ENCODE peak calls at places on chromosome 2, in four cellular contexts. One of them, this sample, is unnamed.

GRCh38 chr2:219124379-219125110 is 36.1 kb downstream of the NHEJ1 start:
- DNase-seq in IMR-90: peak; percentile 64
- DNase-seq in mesenchymal stem cell: peak; percentile 19
- DNase-seq in neuronal stem cell: no peak
- DNase-seq in this sample: peak; percentile 9

GRCh38 chr2:217184242-217184641 is 324.4 kb upstream of the TNP1 start:
- DNase-seq in neuronal stem cell: no peak
- DNase-seq in IMR-90: peak; percentile 62
- DNase-seq in mesenchymal stem cell: no peak
- DNase-seq in this sample: no peak

GRCh38 chr2:43212931-43213330 is 13.5 kb downstream of the ZFP36L2 start:
- DNase-seq in IMR-90: no peak
- DNase-seq in neuronal stem cell: no peak
- DNase-seq in mesenchymal stem cell: no peak
- DNase-seq in this sample: no peak

GRCh38 chr2:174780191-174780590 is 15.9 kb upstream of the CHRNA1 start:
- DNase-seq in neuronal stem cell: no peak
- DNase-seq in mesenchymal stem cell: no peak
- DNase-seq in IMR-90: peak; percentile 25
- DNase-seq in this sample: peak; percentile 79

GRCh38 chr2:232324778-232325177 is 53.8 kb upstream of the ALPP start:
- DNase-seq in IMR-90: no peak
- DNase-seq in mesenchymal stem cell: no peak
- DNase-seq in neuronal stem cell: no peak
- DNase-seq in this sample: no peak

GRCh38 chr2:47321411-47322031 is 81.4 kb upstream of the MSH2 start:
- DNase-seq in IMR-90: peak; percentile 62
- DNase-seq in neuronal stem cell: no peak
- DNase-seq in mesenchymal stem cell: peak; percentile 28
- DNase-seq in this sample: no peak

GRCh38 chr2:13996527-13996926 is 636.0 kb upstream of the LRATD1 start:
- DNase-seq in neuronal stem cell: no peak
- DNase-seq in mesenchymal stem cell: no peak
- DNase-seq in IMR-90: no peak
- DNase-seq in this sample: no peak

GRCh38 chr2:26327291-26328272 is 18.4 kb upstream of the SELENOI start:
- DNase-seq in neuronal stem cell: no peak
- DNase-seq in mesenchymal stem cell: peak; percentile 51
- DNase-seq in IMR-90: peak; percentile 75
- DNase-seq in this sample: no peak

GRCh38 chr2:234821946-234822470 is 129.8 kb upstream of the SH3BP4 start:
- DNase-seq in IMR-90: peak; percentile 38
- DNase-seq in neuronal stem cell: no peak
- DNase-seq in mesenchymal stem cell: no peak
- DNase-seq in this sample: no peak

GRCh38 chr2:105881286-105882136 is 136.8 kb downstream of the NCK2 start:
- DNase-seq in neuronal stem cell: no peak
- DNase-seq in mesenchymal stem cell: no peak
- DNase-seq in IMR-90: no peak
- DNase-seq in this sample: no peak

GRCh38 chr2:241842620-241843211 is 16.0 kb downstream of the PDCD1 start:
- DNase-seq in neuronal stem cell: no peak
- DNase-seq in mesenchymal stem cell: peak; percentile 26
- DNase-seq in IMR-90: no peak
- DNase-seq in this sample: no peak

GRCh38 chr2:96359310-96359709 is 23.7 kb downstream of the NCAPH start:
- DNase-seq in mesenchymal stem cell: no peak
- DNase-seq in IMR-90: no peak
- DNase-seq in neuronal stem cell: no peak
- DNase-seq in this sample: no peak

GRCh38 chr2:117771969-117772630 is 42.4 kb upstream of the DDX18 start:
- DNase-seq in mesenchymal stem cell: peak; percentile 56
- DNase-seq in IMR-90: peak; percentile 38
- DNase-seq in neuronal stem cell: no peak
- DNase-seq in this sample: peak; percentile 30

GRCh38 chr2:203870481-203870880 is 2.9 kb downstream of the CTLA4 start:
- DNase-seq in mesenchymal stem cell: no peak
- DNase-seq in IMR-90: no peak
- DNase-seq in neuronal stem cell: no peak
- DNase-seq in this sample: no peak

GRCh38 chr2:45614330-45614729 is 3.3 kb upstream of the SRBD1 start:
- DNase-seq in neuronal stem cell: no peak
- DNase-seq in mesenchymal stem cell: no peak
- DNase-seq in IMR-90: no peak
- DNase-seq in this sample: no peak

GRCh38 chr2:177693658-177694334 is 301.2 kb downstream of the AGPS start:
- DNase-seq in neuronal stem cell: no peak
- DNase-seq in IMR-90: no peak
- DNase-seq in mesenchymal stem cell: no peak
- DNase-seq in this sample: no peak

GRCh38 chr2:42585779-42586178 is 17.3 kb downstream of the MTA3 start:
- DNase-seq in mesenchymal stem cell: no peak
- DNase-seq in IMR-90: no peak
- DNase-seq in neuronal stem cell: no peak
- DNase-seq in this sample: no peak

GRCh38 chr2:128638311-128638710 is 319.6 kb upstream of the HS6ST1 start:
- DNase-seq in mesenchymal stem cell: no peak
- DNase-seq in IMR-90: no peak
- DNase-seq in neuronal stem cell: no peak
- DNase-seq in this sample: no peak

GRCh38 chr2:68238955-68239822 is 13.1 kb downstream of the PPP3R1 start:
- DNase-seq in neuronal stem cell: no peak
- DNase-seq in IMR-90: peak; percentile 49
- DNase-seq in mesenchymal stem cell: peak; percentile 78
- DNase-seq in this sample: no peak

GRCh38 chr2:12718662-12719399 is 2.1 kb downstream of the TRIB2 start:
- DNase-seq in IMR-90: no peak
- DNase-seq in mesenchymal stem cell: peak; percentile 46
- DNase-seq in neuronal stem cell: peak; percentile 64
- DNase-seq in this sample: peak; percentile 78
- H3K4ac ChIP-seq in IMR-90: peak overlapping the region; percentile 89
- H3K4ac ChIP-seq in mesenchymal stem cell: peak overlapping the region; percentile 84
- H3K4ac ChIP-seq in neuronal stem cell: no peak overlapping the region
- H3K4ac ChIP-seq in this sample: no peak overlapping the region

DNA sequence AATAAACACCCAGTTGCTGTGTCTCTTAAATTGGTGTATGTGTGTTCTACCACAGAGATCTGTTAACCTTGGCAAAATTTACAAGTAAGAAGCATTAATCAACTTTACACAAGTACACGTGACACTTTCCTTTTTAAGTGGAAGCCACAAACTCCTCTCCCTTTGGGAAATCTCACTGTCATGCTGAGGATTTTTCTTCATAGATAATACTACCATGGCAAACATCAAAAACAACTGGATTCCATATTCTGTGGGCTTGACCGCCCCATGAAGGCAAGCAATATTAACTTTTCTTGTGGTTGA is 79.7 kb downstream of the SLC8A1 start:
- DNase-seq in neuronal stem cell: no peak
- DNase-seq in mesenchymal stem cell: peak; percentile 54
- DNase-seq in IMR-90: peak; percentile 28
- DNase-seq in this sample: no peak
- H3K4me3 ChIP-seq in neuronal stem cell: no peak overlapping the region
- H3K4me3 ChIP-seq in mesenchymal stem cell: no peak overlapping the region
- H3K4me3 ChIP-seq in IMR-90: no peak overlapping the region
- H3K4me3 ChIP-seq in this sample: no peak overlapping the region

DNA sequence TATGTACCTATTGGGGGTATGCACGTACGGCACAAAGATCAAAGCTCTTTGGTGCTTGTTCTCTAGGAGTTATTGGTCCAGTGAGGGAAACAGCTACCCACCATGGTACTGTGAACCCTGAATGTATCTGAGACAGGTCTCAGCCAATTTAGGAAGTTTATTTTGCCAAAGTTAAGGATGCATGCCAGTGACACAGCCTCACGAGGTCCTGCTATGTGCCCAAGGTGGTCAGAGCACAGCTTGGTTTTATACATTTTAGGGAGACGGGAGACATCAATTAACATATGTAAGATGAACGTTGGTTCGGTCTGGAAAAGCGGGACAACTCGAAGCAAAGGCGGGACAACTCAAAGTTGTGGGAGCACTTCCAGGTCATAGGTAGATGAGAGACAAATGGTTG is 75.8 kb downstream of the SOWAHC start:
- DNase-seq in IMR-90: no peak
- DNase-seq in mesenchymal stem cell: no peak
- DNase-seq in neuronal stem cell: no peak
- DNase-seq in this sample: no peak
- H3K4ac ChIP-seq in IMR-90: no peak overlapping the region
- H3K4ac ChIP-seq in mesenchymal stem cell: no peak overlapping the region
- H3K4ac ChIP-seq in neuronal stem cell: no peak overlapping the region
- H3K4ac ChIP-seq in this sample: peak overlapping the region; percentile 65

DNA sequence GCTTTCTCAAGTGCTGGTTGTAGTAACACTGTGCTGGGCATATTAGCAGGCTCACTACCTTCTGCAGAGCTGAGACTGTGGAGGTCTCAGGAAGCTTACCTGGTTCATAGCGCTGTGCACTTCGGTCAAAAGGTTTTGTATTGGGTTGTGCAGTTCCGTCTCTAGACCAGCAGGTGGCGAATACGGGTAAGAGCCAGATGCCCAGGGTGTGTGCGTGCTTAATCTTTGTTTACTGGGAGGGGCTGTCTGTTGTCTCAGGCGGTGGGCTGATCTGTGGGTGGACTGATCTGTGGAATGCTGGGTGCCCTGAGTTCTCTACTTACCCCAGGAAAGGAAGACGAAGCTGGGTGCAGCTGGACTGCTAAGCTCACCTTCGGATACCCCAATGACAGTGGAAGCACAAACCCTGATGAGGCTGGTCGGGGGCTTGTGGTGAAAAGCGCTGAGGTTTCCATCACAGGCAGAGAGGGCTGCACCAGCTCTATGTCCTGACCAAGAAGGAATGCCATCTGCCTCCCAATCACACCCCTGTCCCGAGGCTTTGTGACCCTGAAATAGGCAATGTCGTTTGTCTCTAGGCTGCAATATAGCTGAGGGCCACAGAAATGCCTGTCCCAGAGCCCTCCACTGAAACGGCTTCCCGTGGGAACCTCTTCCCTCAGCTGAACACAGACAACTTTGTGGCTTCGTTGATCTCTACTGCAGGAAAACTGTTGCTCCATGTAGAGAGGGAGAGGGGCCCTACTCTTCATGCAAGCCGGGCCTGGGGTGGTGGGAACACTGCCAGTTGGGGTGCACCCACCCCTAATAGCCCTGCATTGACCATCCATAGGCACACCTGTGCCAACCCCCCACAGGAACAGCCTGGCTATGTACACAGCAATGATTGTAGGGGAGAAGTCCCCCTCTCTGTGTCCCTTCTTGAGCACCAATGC is 45.9 kb upstream of the FAM117B start:
- DNase-seq in IMR-90: peak; percentile 62
- DNase-seq in neuronal stem cell: peak; percentile 76
- DNase-seq in mesenchymal stem cell: peak; percentile 81
- DNase-seq in this sample: peak; percentile 91
- H3K4me3 ChIP-seq in IMR-90: no peak overlapping the region
- H3K4me3 ChIP-seq in neuronal stem cell: no peak overlapping the region
- H3K4me3 ChIP-seq in mesenchymal stem cell: no peak overlapping the region
- H3K4me3 ChIP-seq in this sample: no peak overlapping the region

GRCh38 chr2:28765316-28765715 is 13.7 kb downstream of the PPP1CB start:
- DNase-seq in IMR-90: peak; percentile 9
- DNase-seq in neuronal stem cell: no peak
- DNase-seq in mesenchymal stem cell: no peak
- DNase-seq in this sample: no peak
- H3K4ac ChIP-seq in IMR-90: no peak overlapping the region
- H3K4ac ChIP-seq in neuronal stem cell: no peak overlapping the region
- H3K4ac ChIP-seq in mesenchymal stem cell: no peak overlapping the region
- H3K4ac ChIP-seq in this sample: no peak overlapping the region

GRCh38 chr2:6343076-6343475 is 522.6 kb downstream of the CMPK2 start:
- DNase-seq in neuronal stem cell: no peak
- DNase-seq in IMR-90: no peak
- DNase-seq in mesenchymal stem cell: no peak
- DNase-seq in this sample: no peak

GRCh38 chr2:6337123-6337830 is 528.4 kb downstream of the CMPK2 start:
- DNase-seq in IMR-90: no peak
- DNase-seq in neuronal stem cell: no peak
- DNase-seq in mesenchymal stem cell: no peak
- DNase-seq in this sample: no peak

GRCh38 chr2:6341730-6342129 is 524.0 kb downstream of the CMPK2 start:
- DNase-seq in mesenchymal stem cell: no peak
- DNase-seq in neuronal stem cell: no peak
- DNase-seq in IMR-90: no peak
- DNase-seq in this sample: no peak

DNA sequence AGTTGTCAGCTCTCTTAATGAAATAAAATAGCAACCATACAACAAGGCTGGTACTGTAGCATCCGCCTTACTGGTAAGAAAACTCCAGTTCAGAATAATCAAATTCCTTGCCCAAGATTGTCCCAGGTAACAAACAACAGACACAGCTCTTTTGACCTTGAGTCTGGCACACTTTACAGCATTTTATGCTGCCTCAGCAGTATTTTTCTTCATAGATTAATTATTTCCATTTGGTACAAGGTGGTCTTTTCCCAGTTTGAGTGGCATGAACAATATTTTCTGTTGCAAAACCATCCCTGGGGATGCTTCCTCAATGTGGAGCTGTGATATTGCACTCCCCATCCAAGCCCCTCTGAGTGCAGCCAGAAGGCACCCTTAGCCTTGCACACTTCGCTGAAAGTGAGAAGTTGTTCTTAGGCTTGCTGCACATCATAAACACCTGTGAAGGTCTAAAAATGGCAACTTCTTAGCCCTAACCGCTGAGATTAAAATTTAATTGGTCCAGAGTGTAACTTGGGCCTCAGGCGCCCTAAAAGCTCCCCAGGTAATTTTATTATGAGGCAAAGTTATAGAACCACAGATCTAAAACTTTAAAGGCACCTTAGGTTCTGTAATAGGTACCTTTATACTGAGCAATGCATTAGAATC is 523.3 kb downstream of the CMPK2 start:
- DNase-seq in IMR-90: no peak
- DNase-seq in neuronal stem cell: no peak
- DNase-seq in mesenchymal stem cell: no peak
- DNase-seq in this sample: no peak
- H3K4me3 ChIP-seq in IMR-90: no peak overlapping the region
- H3K4me3 ChIP-seq in neuronal stem cell: no peak overlapping the region
- H3K4me3 ChIP-seq in mesenchymal stem cell: no peak overlapping the region
- H3K4me3 ChIP-seq in this sample: no peak overlapping the region

DNA sequence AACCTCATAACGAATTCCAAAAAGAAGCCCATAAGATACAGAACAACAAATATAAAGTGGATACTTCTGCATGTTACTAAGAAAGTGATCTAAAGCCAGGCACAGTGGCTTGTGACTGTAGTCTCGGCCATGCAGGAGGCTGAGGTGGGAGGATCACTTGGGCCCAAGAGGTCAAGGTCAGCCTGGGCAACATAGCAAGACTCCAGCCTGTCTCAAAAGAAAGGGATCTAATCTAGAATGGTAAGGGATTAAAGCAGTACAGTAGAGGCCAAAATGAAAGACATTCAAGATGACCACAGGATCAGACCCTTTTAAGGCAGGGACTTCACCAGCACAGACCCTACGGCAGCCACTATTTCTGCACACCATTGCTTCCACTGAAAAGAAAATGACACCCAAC is 3.8 kb downstream of the COBLL1 start:
- DNase-seq in mesenchymal stem cell: no peak
- DNase-seq in neuronal stem cell: no peak
- DNase-seq in IMR-90: no peak
- DNase-seq in this sample: no peak
- H3K4ac ChIP-seq in mesenchymal stem cell: no peak overlapping the region
- H3K4ac ChIP-seq in neuronal stem cell: no peak overlapping the region
- H3K4ac ChIP-seq in IMR-90: no peak overlapping the region
- H3K4ac ChIP-seq in this sample: no peak overlapping the region

GRCh38 chr2:76563730-76564129 is 853.0 kb upstream of the GCFC2 start:
- DNase-seq in IMR-90: no peak
- DNase-seq in mesenchymal stem cell: no peak
- DNase-seq in neuronal stem cell: no peak
- DNase-seq in this sample: no peak
- H3K4me3 ChIP-seq in IMR-90: no peak overlapping the region
- H3K4me3 ChIP-seq in mesenchymal stem cell: no peak overlapping the region
- H3K4me3 ChIP-seq in neuronal stem cell: no peak overlapping the region
- H3K4me3 ChIP-seq in this sample: no peak overlapping the region

GRCh38 chr2:216012830-216013079 is 596 bp downstream of the MREG start:
- DNase-seq in neuronal stem cell: no peak
- DNase-seq in IMR-90: no peak
- DNase-seq in mesenchymal stem cell: no peak
- DNase-seq in this sample: no peak
- H3K4ac ChIP-seq in neuronal stem cell: no peak overlapping the region
- H3K4ac ChIP-seq in IMR-90: no peak overlapping the region
- H3K4ac ChIP-seq in mesenchymal stem cell: no peak overlapping the region
- H3K4ac ChIP-seq in this sample: peak overlapping the region; percentile 94

This sample was measured in mesendoderm.